ENCODE peak calls at places on chromosomes 2 and 18, in seven cellular contexts. T is T-helper 1 cell; N is H54; E is stimulated activated CD8-positive, alpha-beta memory T cell treated with anti-CD3 and anti-CD28 coated beads, Interleukin-15, amount 100 ng/mL, for 24 hours; I is memory B cell; F is NCI-H146; X is Daoy. L is an unnamed sample.

GRCh38 chr2:158232476-158232875 is 130.8 kb downstream of the UPP2 start:
- DNase-seq in X (peak), T (no peak), F (no peak), N (no peak), I (no peak), E (no peak), L (no peak)

GRCh38 chr18:24064701-24065100 is 50.1 kb downstream of the TTC39C start:
- DNase-seq in N (peak), E (no peak), I (no peak), F (no peak), T (no peak), X (peak), L (no peak)

GRCh38 chr2:70087703-70088507 is 628 bp downstream of the PCBP1 start:
- DNase-seq in I (peak), F (no peak), E (peak), N (no peak), X (peak), T (peak), L (peak)

GRCh38 chr18:40962784-40963183 is 992.2 kb upstream of the PIK3C3 start:
- DNase-seq in N (no peak), F (no peak), T (no peak), X (no peak), E (no peak), I (no peak), L (no peak)

GRCh38 chr2:19029655-19030054 is 328.8 kb downstream of the OSR1 start:
- DNase-seq in N (no peak), T (no peak), F (no peak), I (no peak), X (no peak), E (no peak), L (no peak)

GRCh38 chr2:55616509-55617159 is 788 bp downstream of the PPP4R3B start:
- DNase-seq in I (peak), X (peak), N (no peak), F (peak), T (peak), E (no peak), L (peak)

GRCh38 chr2:202278036-202278760 is 12.6 kb downstream of the NOP58 start:
- DNase-seq in F (no peak), N (no peak), I (no peak), E (no peak), X (peak), T (no peak), L (no peak)

GRCh38 chr2:134310450-134311079 is 56.7 kb downstream of the MGAT5 start:
- DNase-seq in E (no peak), N (no peak), I (no peak), F (no peak), X (no peak), T (no peak), L (no peak)

GRCh38 chr2:112157472-112157871 is 19.3 kb downstream of the FBLN7 start:
- DNase-seq in X (no peak), T (no peak), E (no peak), I (no peak), N (no peak), F (no peak), L (no peak)

GRCh38 chr2:107681946-107682345 is 144.7 kb upstream of the RGPD4 start:
- DNase-seq in N (no peak), X (no peak), E (no peak), I (no peak), F (no peak), T (no peak), L (no peak)

GRCh38 chr2:75432761-75433361 is 127.9 kb downstream of the EVA1A start:
- DNase-seq in T (no peak), E (no peak), I (no peak), X (peak), N (no peak), F (no peak), L (no peak)

GRCh38 chr18:37913051-37913450 is 347.5 kb upstream of the CELF4 start:
- DNase-seq in E (no peak), X (no peak), F (no peak), T (no peak), N (no peak), I (no peak), L (no peak)

GRCh38 chr2:160574472-160575140 is 81.0 kb upstream of the RBMS1 start:
- DNase-seq in E (no peak), I (no peak), F (no peak), T (no peak), X (peak), N (peak), L (no peak)

GRCh38 chr18:58716046-58716766 is 44.9 kb downstream of the MALT1 start:
- DNase-seq in X (no peak), F (no peak), T (no peak), I (no peak), E (no peak), N (no peak), L (no peak)

GRCh38 chr2:105754011-105754410 is 9.3 kb downstream of the NCK2 start:
- DNase-seq in X (no peak), N (no peak), E (no peak), I (no peak), F (no peak), T (no peak), L (no peak)

GRCh38 chr2:222240676-222241049 is 58.1 kb downstream of the PAX3 start:
- DNase-seq in F (no peak), E (no peak), X (no peak), T (no peak), N (no peak), I (no peak), L (no peak)

GRCh38 chr2:188475945-188476344 is 184.3 kb downstream of the GULP1 start:
- DNase-seq in F (no peak), X (peak), T (no peak), I (no peak), E (no peak), N (no peak), L (no peak)

GRCh38 chr18:22348521-22349316 is 69.0 kb downstream of the CTAGE1 start:
- DNase-seq in X (peak), T (no peak), E (no peak), N (no peak), F (peak), I (no peak), L (peak)

GRCh38 chr18:2997846-2998599 is 14.9 kb downstream of the LPIN2 start:
- DNase-seq in F (no peak), E (no peak), X (no peak), I (no peak), N (no peak), T (no peak), L (no peak)

GRCh38 chr2:224881846-224882245 is 160.4 kb downstream of the DOCK10 start:
- DNase-seq in N (no peak), X (no peak), I (no peak), E (no peak), F (no peak), T (no peak), L (no peak)

GRCh38 chr2:216349366-216349765 is 22.9 kb downstream of the MARCHF4 start:
- DNase-seq in N (no peak), T (no peak), E (no peak), X (peak), F (no peak), I (no peak), L (no peak)

GRCh38 chr18:24600076-24600654 is 139.7 kb downstream of the HRH4 start:
- DNase-seq in X (peak), T (no peak), I (no peak), F (peak), E (no peak), N (no peak), L (peak)

L was measured in endothelial cell.